ENCODE peak calls at places on chromosomes 16 and 17, in eight cellular contexts. R is CD8-positive, alpha-beta T cell; X is PC-3; A is sigmoid colon; I is mammary epithelial cell; Z is uterus; H is left ventricle myocardium inferior; B is right lobe of liver. L is an unnamed sample.

GRCh38 chr17:10105513-10106001 is 92.8 kb downstream of the GAS7 start:
- DNase-seq in R (no peak), X (no peak), A (peak; percentile 93), I (no peak), Z (peak; percentile 78), H (peak; percentile 63), B (peak; percentile 11), L (no peak)

GRCh38 chr16:14545346-14545884 is 84.6 kb downstream of the PARN start:
- DNase-seq in R (no peak), X (no peak), A (no peak), I (no peak), Z (no peak), H (no peak), B (peak; percentile 77), L (no peak)

GRCh38 chr16:89923640-89924297 is 627 bp downstream of the TUBB3 start:
- DNase-seq in R (no peak), X (no peak), A (no peak), I (no peak), Z (no peak), H (no peak), B (no peak), L (peak; percentile 71)

GRCh38 chr16:75305364-75306101 is 54.1 kb upstream of the BCAR1 start:
- DNase-seq in R (no peak), X (peak; percentile 98), A (peak; percentile 90), I (peak; percentile 100), Z (peak; percentile 76), H (peak; percentile 40), B (peak; percentile 85), L (peak; percentile 93)

GRCh38 chr16:10097273-10097672 is 85.0 kb downstream of the GRIN2A start:
- DNase-seq in R (no peak), X (no peak), A (no peak), I (no peak), Z (no peak), H (no peak), B (no peak), L (no peak)

GRCh38 chr16:74865922-74866598 is 91.4 kb upstream of the FA2H start:
- DNase-seq in R (no peak), X (no peak), A (no peak), I (no peak), Z (no peak), H (no peak), B (no peak), L (no peak)

GRCh38 chr17:81662002-81662401 is 4.4 kb downstream of the OXLD1 start:
- DNase-seq in R (no peak), X (no peak), A (no peak), I (no peak), Z (no peak), H (no peak), B (no peak), L (no peak)

GRCh38 chr17:29677139-29677834 is 54.6 kb upstream of the CORO6 start:
- DNase-seq in R (no peak), X (no peak), A (peak; percentile 83), I (no peak), Z (peak; percentile 28), H (peak; percentile 52), B (no peak), L (no peak)

GRCh38 chr17:8126306-8127066 is 2.6 kb upstream of the HES7 start:
- DNase-seq in R (no peak), X (peak; percentile 37), A (no peak), I (peak; percentile 40), Z (peak; percentile 56), H (no peak), B (no peak), L (peak; percentile 62)

GRCh38 chr17:30939059-30939689 is 17.4 kb downstream of the ADAP2 start:
- DNase-seq in R (no peak), X (no peak), A (no peak), I (no peak), Z (no peak), H (no peak), B (no peak), L (no peak)

GRCh38 chr16:85372627-85373372 is 240.3 kb upstream of the GSE1 start:
- DNase-seq in R (no peak), X (peak; percentile 66), A (peak; percentile 83), I (peak; percentile 57), Z (no peak), H (no peak), B (no peak), L (peak; percentile 71)

GRCh38 chr17:29705352-29705751 is 82.6 kb upstream of the CORO6 start:
- DNase-seq in R (no peak), X (no peak), A (no peak), I (no peak), Z (no peak), H (no peak), B (no peak), L (no peak)

GRCh38 chr16:52463904-52464303 is 83.0 kb downstream of the TOX3 start:
- DNase-seq in R (no peak), X (no peak), A (no peak), I (no peak), Z (no peak), H (no peak), B (no peak), L (no peak)

GRCh38 chr17:69454051-69454450 is 39.6 kb downstream of the MAP2K6 start:
- DNase-seq in R (no peak), X (no peak), A (no peak), I (no peak), Z (no peak), H (no peak), B (no peak), L (no peak)

GRCh38 chr16:84295203-84295850 is 649 bp downstream of the WFDC1 start:
- DNase-seq in R (no peak), X (no peak), A (no peak), I (no peak), Z (no peak), H (no peak), B (no peak), L (no peak)

GRCh38 chr17:68775338-68775737 is 174.2 kb upstream of the FAM20A start:
- DNase-seq in R (no peak), X (peak; percentile 45), A (no peak), I (no peak), Z (no peak), H (no peak), B (no peak), L (no peak)

GRCh38 chr16:66541388-66542360 is 8.2 kb downstream of the TK2 start:
- DNase-seq in R (no peak), X (no peak), A (no peak), I (no peak), Z (no peak), H (no peak), B (no peak), L (no peak)

DNA sequence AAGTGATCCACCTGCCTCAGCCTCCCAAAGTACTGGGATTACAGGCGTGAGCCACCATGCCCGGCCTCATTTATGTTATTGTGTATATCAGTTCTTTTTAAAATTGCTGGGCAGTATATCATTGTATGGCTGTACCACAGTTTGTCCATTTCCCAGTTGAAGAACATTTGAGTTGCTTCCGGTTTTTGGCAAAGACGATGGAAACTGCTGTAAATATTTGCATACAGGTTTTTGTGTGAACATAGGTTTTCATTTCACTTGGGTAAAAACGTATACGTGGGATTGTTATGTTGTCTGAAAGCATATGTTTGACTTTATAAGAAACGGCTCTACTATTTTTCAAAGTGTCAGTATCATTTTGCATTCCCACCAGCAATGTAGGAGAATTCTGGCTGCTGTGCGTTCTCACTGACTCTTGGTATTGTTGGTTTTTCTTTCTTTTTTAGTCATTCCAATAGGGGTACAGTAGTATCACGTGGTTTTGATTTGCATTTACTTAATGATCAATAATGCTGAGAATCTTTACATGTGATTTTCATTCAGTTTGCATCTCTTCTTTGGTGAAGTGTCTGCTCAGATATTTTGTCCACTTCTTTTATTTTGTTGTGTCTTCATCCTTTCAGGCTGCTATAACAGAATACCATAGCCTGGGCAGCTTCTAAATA is 63.2 kb upstream of the GOT2 start:
- DNase-seq in R (no peak), X (no peak), A (no peak), I (no peak), Z (no peak), H (no peak), B (no peak), L (no peak)
- H3K27me3 ChIP-seq in R (no peaks in the 10 kb centered on the region), X (peaks cover 18% of the 10 kb centered on the region), A (no peaks in the 10 kb centered on the region), I (no peaks in the 10 kb centered on the region), Z (no peaks in the 10 kb centered on the region), H (no peaks in the 10 kb centered on the region), B (no peaks in the 10 kb centered on the region), L (no peaks in the 10 kb centered on the region)

DNA sequence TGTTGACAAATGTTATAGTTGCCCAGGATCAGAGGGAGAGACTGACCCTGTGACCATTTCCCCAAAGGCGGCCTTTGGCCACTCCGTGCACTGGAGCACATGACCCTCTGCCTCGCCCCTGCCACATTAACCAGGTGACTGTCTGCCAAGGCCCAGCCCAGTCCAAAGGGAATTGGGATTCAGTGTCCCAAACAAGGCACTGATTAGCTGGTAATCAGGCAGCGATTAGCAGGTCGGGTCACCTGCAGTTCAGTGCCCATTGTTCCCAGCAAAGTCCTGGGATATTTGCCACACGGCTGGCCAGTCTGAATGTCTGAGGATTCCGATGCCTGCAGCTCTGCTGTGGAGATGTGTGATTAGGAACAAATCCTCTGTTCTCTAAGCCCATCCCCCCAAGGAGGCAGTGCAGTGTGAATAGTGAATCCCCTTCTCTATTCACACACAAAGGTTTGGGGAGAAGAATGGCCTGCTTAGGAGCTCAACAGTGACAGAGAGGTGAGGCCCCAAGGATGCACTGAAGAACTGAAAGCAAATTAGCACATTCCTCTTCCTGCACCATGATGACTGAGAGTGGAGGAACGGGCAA is 123.1 kb upstream of the MAF start:
- DNase-seq in R (no peak), X (no peak), A (no peak), I (no peak), Z (no peak), H (no peak), B (peak; percentile 95), L (no peak)
- H3K9me3 ChIP-seq in R (no peaks in the 10 kb centered on the region), X (no peaks in the 10 kb centered on the region), A (no peaks in the 10 kb centered on the region), I (no peaks in the 10 kb centered on the region), Z (no peaks in the 10 kb centered on the region), H (no peaks in the 10 kb centered on the region), B (no peaks in the 10 kb centered on the region), L (no peaks in the 10 kb centered on the region)

DNA sequence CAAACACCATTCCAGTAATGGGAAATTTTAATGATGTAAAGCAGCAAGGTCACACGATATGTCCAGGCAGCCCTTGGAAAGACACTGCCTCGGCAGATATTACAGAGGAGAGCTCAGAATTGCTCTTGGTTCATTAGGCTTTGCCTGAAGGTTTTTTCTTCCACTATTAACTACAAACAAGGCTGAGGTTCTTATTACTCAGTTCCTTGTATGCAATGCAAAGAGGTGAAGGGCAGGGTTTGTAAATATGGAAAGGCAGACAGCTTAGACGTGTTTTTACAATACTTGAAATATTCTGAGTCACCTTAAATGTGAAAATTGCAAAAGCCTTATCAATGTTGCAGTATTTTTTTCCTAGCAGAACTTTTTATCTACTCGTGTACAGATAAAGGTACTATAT is 200.7 kb upstream of the PMFBP1 start:
- DNase-seq in R (no peak), X (no peak), A (no peak), I (peak; percentile 11), Z (no peak), H (no peak), B (no peak), L (no peak)
- H3K27me3 ChIP-seq in R (no peaks in the 10 kb centered on the region), X (no peaks in the 10 kb centered on the region), A (no peaks in the 10 kb centered on the region), I (no peaks in the 10 kb centered on the region), Z (no peaks in the 10 kb centered on the region), H (no peaks in the 10 kb centered on the region), B (no peaks in the 10 kb centered on the region), L (no peaks in the 10 kb centered on the region)

GRCh38 chr16:83021049-83021448 is 394.3 kb downstream of the CDH13 start:
- DNase-seq in R (no peak), X (no peak), A (no peak), I (no peak), Z (no peak), H (no peak), B (no peak), L (no peak)
- H3K9me3 ChIP-seq in R (no peaks in the 10 kb centered on the region), X (no peaks in the 10 kb centered on the region), A (no peaks in the 10 kb centered on the region), I (no peaks in the 10 kb centered on the region), Z (no peaks in the 10 kb centered on the region), H (no peaks in the 10 kb centered on the region), B (no peaks in the 10 kb centered on the region), L (no peaks in the 10 kb centered on the region)